ENCODE peak calls at places on chromosomes 11 and 22, in seven cellular contexts. K is sigmoid colon, L is suprapubic skin, R is uterus, T is ovary, I is fibroblast of lung, H is Caco-2. S is an unnamed sample. For H3K4me1, the result is how much of the 10 kb centered on the place peaks cover.

GRCh38 chr11:67632982-67633755 is 3.4 kb upstream of the NUDT8 start:
- DNase-seq in K (peak), L (peak), R (no peak), T (no peak), I (no peak), H (peak), S (peak)

GRCh38 chr11:93517611-93518010 is 25.6 kb downstream of the SMCO4 start:
- DNase-seq in K (no peak), L (no peak), R (no peak), T (no peak), I (no peak), H (no peak), S (no peak)

GRCh38 chr11:94151903-94152677 is 23.4 kb downstream of the PANX1 start:
- DNase-seq in K (no peak), L (no peak), R (no peak), T (no peak), I (peak), H (peak), S (no peak)

GRCh38 chr11:2310786-2311455 is 9.1 kb downstream of the TSPAN32 start:
- DNase-seq in K (peak), L (no peak), R (no peak), T (no peak), I (no peak), H (peak), S (peak)

GRCh38 chr11:76313271-76313670 is 67.7 kb downstream of the THAP12 start:
- DNase-seq in K (no peak), L (no peak), R (no peak), T (no peak), I (no peak), H (no peak), S (no peak)

GRCh38 chr11:65501005-65501529 is 2.2 kb downstream of the MALAT1 start:
- DNase-seq in K (no peak), L (no peak), R (no peak), T (no peak), I (no peak), H (no peak), S (no peak)

GRCh38 chr22:38837414-38837813 is 6.4 kb downstream of the NPTXR start:
- DNase-seq in K (no peak), L (no peak), R (no peak), T (no peak), I (no peak), H (no peak), S (no peak)

GRCh38 chr11:15830730-15831443 is 525.5 kb downstream of the SOX6 start:
- DNase-seq in K (no peak), L (no peak), R (no peak), T (no peak), I (no peak), H (no peak), S (no peak)

GRCh38 chr22:37176464-37177061 is 11.5 kb downstream of the C1QTNF6 start:
- DNase-seq in K (peak), L (peak), R (peak), T (peak), I (peak), H (peak), S (peak)

GRCh38 chr22:28395920-28396447 is 283.7 kb downstream of the TTC28 start:
- DNase-seq in K (no peak), L (no peak), R (no peak), T (no peak), I (peak), H (no peak), S (no peak)

GRCh38 chr11:1793091-1793490 is 29.4 kb upstream of the CTSD start:
- DNase-seq in K (no peak), L (no peak), R (no peak), T (no peak), I (no peak), H (no peak), S (no peak)

GRCh38 chr11:30322826-30323710 is at the start of gene ARL14EP:
- DNase-seq in K (peak), L (peak), R (peak), T (peak), I (peak), H (peak), S (peak)

GRCh38 chr11:120817131-120817530 is 206.8 kb upstream of the TBCEL start:
- DNase-seq in K (no peak), L (no peak), R (no peak), T (no peak), I (no peak), H (no peak), S (no peak)

GRCh38 chr22:31604746-31605705 is 57.0 kb downstream of the PISD start:
- DNase-seq in K (peak), L (peak), R (no peak), T (no peak), I (no peak), H (peak), S (peak)

GRCh38 chr11:23311986-23312940 is 452.0 kb upstream of the CCDC179 start:
- DNase-seq in K (no peak), L (no peak), R (no peak), T (no peak), I (peak), H (no peak), S (no peak)

GRCh38 chr11:121643530-121644512 is 191.1 kb upstream of the SORL1-AS1 start:
- DNase-seq in K (no peak), L (no peak), R (no peak), T (no peak), I (no peak), H (no peak), S (no peak)

GRCh38 chr22:47232753-47233152 is 470.3 kb downstream of the TBC1D22A start:
- DNase-seq in K (no peak), L (no peak), R (no peak), T (no peak), I (no peak), H (no peak), S (no peak)

GRCh38 chr11:536841-537621 is at the start of gene LRRC56:
- DNase-seq in K (peak), L (peak), R (peak), T (peak), I (peak), H (peak), S (peak)

GRCh38 chr11:70568504-70569172 is 170.3 kb downstream of the CTTN start:
- DNase-seq in K (no peak), L (no peak), R (no peak), T (peak), I (peak), H (no peak), S (peak)

GRCh38 chr11:33634291-33634834 is 66.3 kb downstream of the C11orf91 start:
- DNase-seq in K (no peak), L (no peak), R (no peak), T (no peak), I (peak), H (no peak), S (no peak)

GRCh38 chr11:2419638-2420501 is 19.3 kb downstream of the TSSC4 start:
- DNase-seq in K (peak), L (no peak), R (peak), T (peak), I (peak), H (peak), S (no peak)

GRCh38 chr11:126169291-126169690 is 42.2 kb downstream of the RPUSD4 start:
- DNase-seq in K (no peak), L (no peak), R (no peak), T (no peak), I (no peak), H (no peak), S (no peak)

GRCh38 chr22:48331691-48332220 is 1495.9 kb downstream of the BRD1 start:
- DNase-seq in K (no peak), L (peak), R (no peak), T (no peak), I (no peak), H (no peak), S (no peak)

GRCh38 chr11:77819921-77820564 is 479 bp downstream of the RSF1 start:
- DNase-seq in K (peak), L (peak), R (peak), T (peak), I (peak), H (peak), S (peak)

GRCh38 chr22:40409613-40410113 is 39.3 kb downstream of the SGSM3 start:
- DNase-seq in K (no peak), L (peak), R (no peak), T (no peak), I (no peak), H (no peak), S (no peak)

GRCh38 chr22:39287076-39287743 is 32.2 kb downstream of the RPL3 start:
- DNase-seq in K (no peak), L (no peak), R (no peak), T (no peak), I (no peak), H (no peak), S (no peak)

DNA sequence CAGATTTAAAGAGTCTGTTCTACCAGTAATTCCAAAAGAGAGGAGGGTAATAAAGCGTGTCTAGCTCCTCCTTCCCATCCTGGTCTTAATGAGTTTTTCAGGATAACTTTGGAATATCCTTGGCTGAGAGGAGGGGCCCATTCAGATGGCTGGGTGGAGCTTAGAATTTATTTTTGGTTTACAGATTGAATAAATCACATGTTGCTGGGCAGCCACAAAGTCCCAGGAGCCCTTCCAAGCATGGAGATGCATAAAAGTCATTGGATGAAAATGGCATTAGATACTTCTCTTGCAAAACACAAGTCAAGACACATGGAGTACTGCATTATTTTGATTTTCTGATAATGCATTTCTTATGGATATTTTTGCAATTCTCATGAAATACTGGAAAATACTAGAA is 139.0 kb downstream of the TRPC6 start:
- DNase-seq in K (no peak), L (no peak), R (no peak), T (no peak), I (no peak), H (no peak), S (no peak)
- H3K4me1 ChIP-seq in K (under half), L (under half), R (under half), T (under half), I (under half), H (under half), S (under half)

DNA sequence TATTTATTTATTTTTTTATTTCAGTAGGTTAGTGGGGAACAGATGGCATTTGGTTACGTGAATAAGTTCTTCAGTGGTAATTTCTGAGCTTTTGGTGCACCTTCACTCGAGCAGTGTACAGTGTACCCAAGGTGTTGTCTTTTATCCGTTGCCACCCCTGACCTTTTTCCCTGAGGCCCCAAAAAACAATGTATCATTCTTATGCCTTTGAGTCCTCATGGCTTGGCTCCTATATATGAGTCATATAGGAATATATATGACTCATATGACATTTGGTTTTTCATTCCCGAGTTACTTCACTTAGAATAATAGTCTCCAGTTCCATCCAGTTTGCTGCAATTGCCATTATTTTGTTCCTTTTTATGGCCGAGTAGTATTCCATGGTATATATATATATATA is 763.9 kb downstream of the NTM start:
- DNase-seq in K (no peak), L (no peak), R (no peak), T (no peak), I (peak), H (no peak), S (no peak)
- TF ChIP-seq CTCF in K (no peak), L (no peak), R (no peak), T (no peak), I (no peak), H (no peak), S (no peak)

GRCh38 chr11:98185245-98185644 is 835.5 kb upstream of the CNTN5 start:
- DNase-seq in K (no peak), L (no peak), R (no peak), T (no peak), I (no peak), H (no peak), S (no peak)

DNA sequence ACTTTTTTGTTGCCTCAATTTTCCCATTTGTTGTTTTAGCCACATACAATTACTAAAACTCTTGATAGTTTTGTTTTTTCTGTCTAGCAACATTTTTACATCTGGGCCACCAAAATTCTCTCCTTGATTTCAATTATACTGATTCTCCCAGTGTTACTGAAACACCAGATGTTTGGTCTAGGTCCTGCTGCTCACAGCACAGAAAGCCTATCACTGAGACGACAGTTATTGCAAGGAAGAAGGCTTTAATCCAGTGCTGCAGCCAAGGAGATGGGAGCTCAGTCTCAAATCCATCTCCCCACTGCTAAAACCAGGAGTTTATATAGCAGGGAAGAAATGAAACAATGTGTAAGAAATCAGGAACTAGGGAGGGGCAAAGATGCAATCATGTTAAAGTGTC is 837.7 kb upstream of the CNTN5 start:
- DNase-seq in K (no peak), L (no peak), R (no peak), T (no peak), I (no peak), H (no peak), S (no peak)
- H3K4me1 ChIP-seq in K (under half), L (under half), R (under half), T (under half), I (under half), H (under half), S (under half)

DNA sequence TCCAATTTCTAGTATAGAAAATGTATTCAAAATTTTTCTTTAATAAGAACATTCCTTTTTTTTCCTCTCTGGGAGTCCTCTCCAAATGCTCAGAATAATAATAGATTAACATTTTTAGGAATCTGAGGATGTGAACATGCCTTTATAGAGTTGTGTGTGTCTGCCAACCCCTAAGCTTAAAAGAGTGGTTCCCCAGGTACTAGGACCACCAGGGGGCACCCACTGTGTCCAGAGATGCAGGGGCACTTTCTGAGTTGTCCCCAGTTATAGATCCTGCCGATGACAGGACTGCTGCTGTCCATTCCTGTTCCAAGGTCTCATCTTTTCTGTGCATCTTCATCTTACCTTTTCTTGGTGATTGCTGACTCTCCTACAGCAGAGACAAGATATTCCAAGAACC is 27.0 kb upstream of the MICAL2 start:
- DNase-seq in K (no peak), L (peak), R (no peak), T (no peak), I (no peak), H (peak), S (no peak)
- TF ChIP-seq CTCF in K (no peak), L (no peak), R (no peak), T (no peak), I (no peak), H (peak), S (peak)

GRCh38 chr22:27108425-27109114 is 451.2 kb downstream of the MIAT start:
- DNase-seq in K (peak), L (peak), R (peak), T (peak), I (peak), H (no peak), S (no peak)

GRCh38 chr22:27105142-27106025 is 448.0 kb downstream of the MIAT start:
- DNase-seq in K (peak), L (peak), R (peak), T (peak), I (peak), H (no peak), S (no peak)

GRCh38 chr22:27107824-27108223 is 450.4 kb downstream of the MIAT start:
- DNase-seq in K (peak), L (peak), R (peak), T (peak), I (peak), H (peak), S (peak)

GRCh38 chr22:27110985-27111451 is 453.6 kb downstream of the MIAT start:
- DNase-seq in K (no peak), L (no peak), R (no peak), T (no peak), I (peak), H (peak), S (no peak)

GRCh38 chr22:27107005-27107404 is 449.6 kb downstream of the MIAT start:
- DNase-seq in K (no peak), L (no peak), R (no peak), T (no peak), I (no peak), H (no peak), S (no peak)
- H3K4me1 ChIP-seq in K (under half), L (under half), R (under half), T (under half), I (under half), H (under half), S (under half)

S was measured in RWPE2.